ENCODE peak calls at places on chromosomes 1 and 21, in five cellular contexts. One of them, this sample, is unnamed. For H3K4me1 and H3K9me3, the result is how much of the 10 kb centered on the place peaks cover.

GRCh38 chr21:25215698-25216384 is 391.4 kb downstream of the MRPL39 start:
- DNase-seq in upper lobe of right lung: no peak
- DNase-seq in CD4-positive, alpha-beta memory T cell: no peak
- DNase-seq in ovary: no peak
- DNase-seq in IMR-90: no peak
- DNase-seq in this sample: no peak

GRCh38 chr1:169003864-169004516 is 102.5 kb upstream of the ATP1B1 start:
- DNase-seq in IMR-90: no peak
- DNase-seq in upper lobe of right lung: peak
- DNase-seq in ovary: no peak
- DNase-seq in CD4-positive, alpha-beta memory T cell: no peak
- DNase-seq in this sample: no peak

GRCh38 chr1:67535474-67535873 is 105.3 kb upstream of the SERBP1 start:
- DNase-seq in CD4-positive, alpha-beta memory T cell: no peak
- DNase-seq in ovary: peak
- DNase-seq in IMR-90: peak
- DNase-seq in upper lobe of right lung: peak
- DNase-seq in this sample: no peak

GRCh38 chr1:210855440-210855839 is 278.5 kb downstream of the KCNH1 start:
- DNase-seq in upper lobe of right lung: no peak
- DNase-seq in ovary: no peak
- DNase-seq in CD4-positive, alpha-beta memory T cell: no peak
- DNase-seq in IMR-90: no peak
- DNase-seq in this sample: no peak

GRCh38 chr1:205994342-205994741 is 8.9 kb downstream of the RAB7B start:
- DNase-seq in upper lobe of right lung: no peak
- DNase-seq in ovary: no peak
- DNase-seq in IMR-90: no peak
- DNase-seq in CD4-positive, alpha-beta memory T cell: no peak
- DNase-seq in this sample: no peak

GRCh38 chr1:89965203-89965900 is 29.6 kb upstream of the ZNF326 start:
- DNase-seq in CD4-positive, alpha-beta memory T cell: no peak
- DNase-seq in ovary: no peak
- DNase-seq in IMR-90: no peak
- DNase-seq in upper lobe of right lung: no peak
- DNase-seq in this sample: no peak

GRCh38 chr1:34268311-34269042 is 91.8 kb downstream of the C1orf94 start:
- DNase-seq in IMR-90: peak
- DNase-seq in upper lobe of right lung: no peak
- DNase-seq in CD4-positive, alpha-beta memory T cell: no peak
- DNase-seq in ovary: no peak
- DNase-seq in this sample: no peak

GRCh38 chr1:192951961-192952460 is 107.1 kb downstream of the UCHL5 start:
- DNase-seq in IMR-90: peak
- DNase-seq in upper lobe of right lung: no peak
- DNase-seq in CD4-positive, alpha-beta memory T cell: no peak
- DNase-seq in ovary: no peak
- DNase-seq in this sample: no peak

GRCh38 chr21:21860888-21861287 is 862.7 kb downstream of the NCAM2 start:
- DNase-seq in IMR-90: peak
- DNase-seq in ovary: no peak
- DNase-seq in CD4-positive, alpha-beta memory T cell: no peak
- DNase-seq in upper lobe of right lung: no peak
- DNase-seq in this sample: no peak

GRCh38 chr1:30764939-30765582 is 7.5 kb upstream of the LAPTM5 start:
- DNase-seq in CD4-positive, alpha-beta memory T cell: no peak
- DNase-seq in upper lobe of right lung: no peak
- DNase-seq in IMR-90: no peak
- DNase-seq in ovary: no peak
- DNase-seq in this sample: no peak

GRCh38 chr1:17802164-17802563 is 47.0 kb downstream of the ACTL8 start:
- DNase-seq in CD4-positive, alpha-beta memory T cell: no peak
- DNase-seq in IMR-90: peak
- DNase-seq in ovary: no peak
- DNase-seq in upper lobe of right lung: no peak
- DNase-seq in this sample: no peak

GRCh38 chr1:201760516-201760915 is 68.4 kb upstream of the IPO9 start:
- DNase-seq in CD4-positive, alpha-beta memory T cell: no peak
- DNase-seq in ovary: no peak
- DNase-seq in IMR-90: peak
- DNase-seq in upper lobe of right lung: no peak
- DNase-seq in this sample: no peak

GRCh38 chr1:41751804-41752513 is 166.8 kb downstream of the HIVEP3 start:
- DNase-seq in ovary: no peak
- DNase-seq in IMR-90: peak
- DNase-seq in upper lobe of right lung: peak
- DNase-seq in CD4-positive, alpha-beta memory T cell: no peak
- DNase-seq in this sample: no peak

GRCh38 chr1:150507912-150508864 is at the start of gene ECM1:
- DNase-seq in CD4-positive, alpha-beta memory T cell: no peak
- DNase-seq in ovary: no peak
- DNase-seq in upper lobe of right lung: no peak
- DNase-seq in IMR-90: peak
- DNase-seq in this sample: no peak

GRCh38 chr1:10613340-10613739 is 138.6 kb downstream of the PEX14 start:
- DNase-seq in upper lobe of right lung: no peak
- DNase-seq in ovary: no peak
- DNase-seq in CD4-positive, alpha-beta memory T cell: no peak
- DNase-seq in IMR-90: no peak
- DNase-seq in this sample: no peak

GRCh38 chr1:161492827-161493226 is 12.4 kb upstream of the FCGR2A start:
- DNase-seq in IMR-90: no peak
- DNase-seq in ovary: no peak
- DNase-seq in CD4-positive, alpha-beta memory T cell: no peak
- DNase-seq in upper lobe of right lung: no peak
- DNase-seq in this sample: no peak

GRCh38 chr1:92587445-92587844 is 100.7 kb upstream of the GFI1 start:
- DNase-seq in CD4-positive, alpha-beta memory T cell: no peak
- DNase-seq in IMR-90: no peak
- DNase-seq in ovary: no peak
- DNase-seq in upper lobe of right lung: no peak
- DNase-seq in this sample: no peak

GRCh38 chr1:190864013-190864610 is 386.4 kb upstream of the BRINP3 start:
- DNase-seq in CD4-positive, alpha-beta memory T cell: no peak
- DNase-seq in ovary: no peak
- DNase-seq in upper lobe of right lung: no peak
- DNase-seq in IMR-90: no peak
- DNase-seq in this sample: no peak

GRCh38 chr1:208562021-208562950 is 318.1 kb upstream of the PLXNA2 start:
- DNase-seq in ovary: no peak
- DNase-seq in IMR-90: no peak
- DNase-seq in CD4-positive, alpha-beta memory T cell: no peak
- DNase-seq in upper lobe of right lung: no peak
- DNase-seq in this sample: no peak

GRCh38 chr1:184970691-184971161 is 3.6 kb downstream of the NIBAN1 start:
- DNase-seq in ovary: no peak
- DNase-seq in upper lobe of right lung: no peak
- DNase-seq in IMR-90: peak
- DNase-seq in CD4-positive, alpha-beta memory T cell: no peak
- DNase-seq in this sample: peak

GRCh38 chr1:175887981-175888428 is 144.6 kb upstream of the TNR start:
- DNase-seq in IMR-90: peak
- DNase-seq in CD4-positive, alpha-beta memory T cell: no peak
- DNase-seq in ovary: peak
- DNase-seq in upper lobe of right lung: no peak
- DNase-seq in this sample: no peak

GRCh38 chr1:79042117-79042516 is 35.6 kb upstream of the ADGRL4 start:
- DNase-seq in upper lobe of right lung: no peak
- DNase-seq in ovary: no peak
- DNase-seq in CD4-positive, alpha-beta memory T cell: no peak
- DNase-seq in IMR-90: peak
- DNase-seq in this sample: no peak

GRCh38 chr1:168300626-168301025 is 19.9 kb downstream of the TBX19 start:
- DNase-seq in ovary: no peak
- DNase-seq in upper lobe of right lung: no peak
- DNase-seq in IMR-90: no peak
- DNase-seq in CD4-positive, alpha-beta memory T cell: no peak
- DNase-seq in this sample: no peak

GRCh38 chr1:191350938-191351337 is 807.3 kb upstream of the RGS18 start:
- DNase-seq in upper lobe of right lung: no peak
- DNase-seq in CD4-positive, alpha-beta memory T cell: no peak
- DNase-seq in ovary: no peak
- DNase-seq in IMR-90: no peak
- DNase-seq in this sample: no peak

GRCh38 chr1:64476251-64476952 is 6.5 kb downstream of the CACHD1 start:
- DNase-seq in IMR-90: peak
- DNase-seq in ovary: no peak
- DNase-seq in upper lobe of right lung: no peak
- DNase-seq in CD4-positive, alpha-beta memory T cell: no peak
- DNase-seq in this sample: no peak
- H3K4me1 ChIP-seq in IMR-90: under half
- H3K4me1 ChIP-seq in ovary: under half
- H3K4me1 ChIP-seq in upper lobe of right lung: under half
- H3K4me1 ChIP-seq in CD4-positive, alpha-beta memory T cell: under half
- H3K4me1 ChIP-seq in this sample: under half

GRCh38 chr1:2921970-2922686 is 99.1 kb upstream of the ACTRT2 start:
- DNase-seq in upper lobe of right lung: no peak
- DNase-seq in ovary: no peak
- DNase-seq in IMR-90: no peak
- DNase-seq in CD4-positive, alpha-beta memory T cell: peak
- DNase-seq in this sample: peak

GRCh38 chr1:2925923-2926322 is 95.3 kb upstream of the ACTRT2 start:
- DNase-seq in CD4-positive, alpha-beta memory T cell: no peak
- DNase-seq in ovary: no peak
- DNase-seq in IMR-90: no peak
- DNase-seq in upper lobe of right lung: no peak
- DNase-seq in this sample: no peak

GRCh38 chr1:2920421-2921015 is 100.7 kb upstream of the ACTRT2 start:
- DNase-seq in CD4-positive, alpha-beta memory T cell: no peak
- DNase-seq in IMR-90: no peak
- DNase-seq in ovary: no peak
- DNase-seq in upper lobe of right lung: no peak
- DNase-seq in this sample: no peak

GRCh38 chr1:2925291-2925690 is 96.0 kb upstream of the ACTRT2 start:
- DNase-seq in ovary: no peak
- DNase-seq in upper lobe of right lung: no peak
- DNase-seq in IMR-90: no peak
- DNase-seq in CD4-positive, alpha-beta memory T cell: no peak
- DNase-seq in this sample: no peak

GRCh38 chr1:2923351-2923750 is 97.9 kb upstream of the ACTRT2 start:
- DNase-seq in CD4-positive, alpha-beta memory T cell: no peak
- DNase-seq in upper lobe of right lung: no peak
- DNase-seq in IMR-90: no peak
- DNase-seq in ovary: no peak
- DNase-seq in this sample: no peak
- H3K9me3 ChIP-seq in CD4-positive, alpha-beta memory T cell: under half
- H3K9me3 ChIP-seq in upper lobe of right lung: under half
- H3K9me3 ChIP-seq in IMR-90: half or more
- H3K9me3 ChIP-seq in ovary: under half
- H3K9me3 ChIP-seq in this sample: under half

DNA sequence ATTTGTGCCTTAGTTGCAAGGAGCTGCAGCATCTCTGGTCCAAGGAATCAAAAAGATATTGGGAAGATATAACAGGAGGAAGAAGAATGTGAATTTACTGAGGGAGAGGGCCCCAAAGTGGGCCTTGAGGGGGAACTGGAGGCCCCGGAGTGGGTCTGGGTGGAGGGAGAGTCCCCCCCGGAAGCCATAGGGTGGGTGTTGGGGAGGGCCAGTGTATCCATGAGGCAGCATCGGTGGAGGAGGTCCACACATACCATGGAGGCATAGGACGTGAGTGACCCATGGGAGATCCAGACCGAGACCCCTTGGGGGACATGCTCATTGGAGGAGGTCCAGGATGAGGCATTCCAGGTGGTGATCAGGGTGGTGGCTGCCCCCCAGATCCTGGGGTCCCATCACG is 708 bp upstream of the C1orf167 start:
- DNase-seq in IMR-90: no peak
- DNase-seq in ovary: no peak
- DNase-seq in CD4-positive, alpha-beta memory T cell: no peak
- DNase-seq in upper lobe of right lung: no peak
- DNase-seq in this sample: no peak
- H3K4me1 ChIP-seq in IMR-90: under half
- H3K4me1 ChIP-seq in ovary: under half
- H3K4me1 ChIP-seq in CD4-positive, alpha-beta memory T cell: under half
- H3K4me1 ChIP-seq in upper lobe of right lung: under half
- H3K4me1 ChIP-seq in this sample: under half

DNA sequence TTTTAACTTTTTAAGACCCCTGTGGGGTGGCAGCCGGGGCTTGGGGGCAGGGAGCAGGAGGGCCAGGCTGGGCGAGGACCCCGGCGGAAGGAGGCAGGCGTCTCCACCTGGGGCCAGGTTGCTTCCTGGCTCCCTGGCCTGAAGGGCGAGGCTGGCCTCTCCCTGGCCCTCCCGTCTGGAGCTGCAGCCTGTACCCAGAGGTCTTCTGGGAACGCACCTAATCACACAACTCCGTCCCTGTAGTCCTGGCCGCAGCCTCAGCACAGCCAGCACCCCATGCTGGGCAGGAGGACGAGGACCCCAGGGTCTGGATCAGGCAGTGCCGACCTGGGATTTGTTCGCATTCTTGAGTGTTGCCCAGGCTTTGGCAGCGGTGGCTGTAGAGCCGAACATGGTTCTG is 14.1 kb upstream of the TTC34 start:
- DNase-seq in IMR-90: no peak
- DNase-seq in CD4-positive, alpha-beta memory T cell: no peak
- DNase-seq in ovary: no peak
- DNase-seq in upper lobe of right lung: no peak
- DNase-seq in this sample: no peak
- H3K9me3 ChIP-seq in IMR-90: half or more
- H3K9me3 ChIP-seq in CD4-positive, alpha-beta memory T cell: under half
- H3K9me3 ChIP-seq in ovary: under half
- H3K9me3 ChIP-seq in upper lobe of right lung: under half
- H3K9me3 ChIP-seq in this sample: under half

DNA sequence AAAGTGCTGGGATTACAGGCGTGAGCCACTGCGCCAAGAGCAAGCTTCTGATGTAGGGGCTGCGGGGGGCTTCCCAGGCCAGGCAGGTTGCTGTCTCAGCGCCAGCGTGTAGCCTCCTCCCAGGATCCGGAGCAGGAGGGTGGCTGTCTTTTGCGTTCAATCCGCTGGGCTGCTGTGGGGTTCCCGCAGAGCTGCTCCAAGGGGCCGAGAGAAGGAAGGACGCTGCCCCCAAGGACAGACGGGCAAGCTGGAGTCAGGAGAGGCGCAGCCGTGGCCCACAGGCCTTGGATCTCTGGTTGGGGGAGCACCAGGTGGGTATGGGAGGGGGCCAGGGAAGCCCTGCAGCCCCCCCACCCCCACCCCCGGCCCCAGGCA is 16.0 kb upstream of the SKI start:
- DNase-seq in ovary: no peak
- DNase-seq in IMR-90: peak
- DNase-seq in upper lobe of right lung: no peak
- DNase-seq in CD4-positive, alpha-beta memory T cell: no peak
- DNase-seq in this sample: no peak
- H3K4me1 ChIP-seq in ovary: under half
- H3K4me1 ChIP-seq in IMR-90: under half
- H3K4me1 ChIP-seq in upper lobe of right lung: half or more
- H3K4me1 ChIP-seq in CD4-positive, alpha-beta memory T cell: under half
- H3K4me1 ChIP-seq in this sample: under half

DNA sequence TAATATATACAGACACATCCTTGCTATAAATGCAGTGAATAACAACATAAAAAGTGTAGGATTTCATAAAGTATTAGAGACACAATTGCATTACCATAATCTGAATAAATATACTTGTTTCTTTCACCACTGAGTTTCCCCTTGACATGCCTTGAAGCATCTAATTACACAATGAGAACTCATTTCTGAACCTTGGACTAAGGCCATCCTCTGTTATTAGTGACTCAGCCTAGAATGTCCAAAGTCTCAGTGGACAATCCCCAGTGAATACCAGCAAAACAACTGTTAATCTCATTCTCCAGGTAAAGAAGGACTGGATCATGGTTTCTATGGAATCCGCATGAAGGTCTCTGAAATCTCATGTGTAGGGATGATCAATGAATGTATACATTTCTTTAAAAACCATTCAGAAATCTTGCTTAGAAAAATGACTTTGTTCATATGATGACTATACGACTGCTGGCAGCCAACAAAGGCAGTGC is at the start of gene OR2L5:
- DNase-seq in IMR-90: no peak
- DNase-seq in CD4-positive, alpha-beta memory T cell: no peak
- DNase-seq in upper lobe of right lung: no peak
- DNase-seq in ovary: no peak
- DNase-seq in this sample: no peak
- H3K9me3 ChIP-seq in IMR-90: under half
- H3K9me3 ChIP-seq in CD4-positive, alpha-beta memory T cell: under half
- H3K9me3 ChIP-seq in upper lobe of right lung: under half
- H3K9me3 ChIP-seq in ovary: under half
- H3K9me3 ChIP-seq in this sample: under half